ENCODE peak calls at places on chromosomes 12 and 14, in seven cellular contexts. N is choroid plexus epithelial cell, J is tibial artery, C is lower lobe of right lung, K is activated B cell treated with CpG ODN at 0.5 μM for 24 hours, Z is cardiac muscle cell, G is astrocyte of the spinal cord. F is an unnamed sample.
A peak's percentile ranks its signal among the peaks of the same experiment; 100 is the strongest.

GRCh38 chr14:76331328-76332011 is 44.5 kb upstream of the ESRRB start:
- DNase-seq in N (no peak), J (no peak), C (no peak), K (no peak), Z (no peak), G (no peak), F (no peak)

GRCh38 chr12:13112968-13113367 is 9.5 kb upstream of the GSG1 start:
- DNase-seq in N (no peak), J (no peak), C (no peak), K (no peak), Z (no peak), G (no peak), F (no peak)

GRCh38 chr12:55659486-55660385 is 23.0 kb downstream of the OR10P1 start:
- DNase-seq in N (peak; percentile 36), J (no peak), C (no peak), K (no peak), Z (peak; percentile 72), G (no peak), F (no peak)

GRCh38 chr12:31715283-31715825 is 13.5 kb downstream of the AMN1 start:
- DNase-seq in N (peak; percentile 66), J (no peak), C (no peak), K (no peak), Z (peak; percentile 88), G (peak; percentile 14), F (peak; percentile 58)

GRCh38 chr12:109705291-109705690 is 8.3 kb upstream of the FAM222A start:
- DNase-seq in N (no peak), J (no peak), C (no peak), K (no peak), Z (no peak), G (no peak), F (no peak)

GRCh38 chr12:84070311-84070710 is 842.3 kb downstream of the SLC6A15 start:
- DNase-seq in N (peak; percentile 91), J (peak; percentile 28), C (no peak), K (no peak), Z (peak; percentile 81), G (peak; percentile 47), F (no peak)

GRCh38 chr12:67069451-67070306 is 199.5 kb upstream of the CAND1 start:
- DNase-seq in N (no peak), J (no peak), C (peak; percentile 62), K (peak; percentile 18), Z (peak; percentile 8), G (peak; percentile 18), F (no peak)

GRCh38 chr12:106632797-106633450 is 50.1 kb downstream of the RFX4 start:
- DNase-seq in N (peak; percentile 14), J (no peak), C (no peak), K (no peak), Z (no peak), G (no peak), F (no peak)

GRCh38 chr12:131860472-131861260 is 32.5 kb downstream of the MMP17 start:
- DNase-seq in N (peak; percentile 77), J (peak; percentile 35), C (peak; percentile 82), K (no peak), Z (peak; percentile 76), G (peak; percentile 59), F (peak; percentile 94)

GRCh38 chr12:6360080-6360571 is 15.2 kb downstream of the SCNN1A start:
- DNase-seq in N (no peak), J (no peak), C (no peak), K (no peak), Z (no peak), G (no peak), F (no peak)

GRCh38 chr14:102105369-102105768 is 18.5 kb upstream of the HSP90AA1 start:
- DNase-seq in N (no peak), J (no peak), C (no peak), K (no peak), Z (no peak), G (no peak), F (no peak)

GRCh38 chr12:26855337-26856089 is 22.5 kb upstream of the ITPR2 start:
- DNase-seq in N (no peak), J (no peak), C (no peak), K (no peak), Z (no peak), G (no peak), F (no peak)

GRCh38 chr14:80764496-80764895 is 177.0 kb downstream of the CEP128 start:
- DNase-seq in N (peak; percentile 37), J (no peak), C (no peak), K (no peak), Z (no peak), G (peak; percentile 20), F (no peak)

GRCh38 chr12:48977290-48978281 is 536 bp upstream of the WNT1 start:
- DNase-seq in N (peak; percentile 38), J (no peak), C (peak; percentile 83), K (peak; percentile 79), Z (no peak), G (no peak), F (no peak)

DNA sequence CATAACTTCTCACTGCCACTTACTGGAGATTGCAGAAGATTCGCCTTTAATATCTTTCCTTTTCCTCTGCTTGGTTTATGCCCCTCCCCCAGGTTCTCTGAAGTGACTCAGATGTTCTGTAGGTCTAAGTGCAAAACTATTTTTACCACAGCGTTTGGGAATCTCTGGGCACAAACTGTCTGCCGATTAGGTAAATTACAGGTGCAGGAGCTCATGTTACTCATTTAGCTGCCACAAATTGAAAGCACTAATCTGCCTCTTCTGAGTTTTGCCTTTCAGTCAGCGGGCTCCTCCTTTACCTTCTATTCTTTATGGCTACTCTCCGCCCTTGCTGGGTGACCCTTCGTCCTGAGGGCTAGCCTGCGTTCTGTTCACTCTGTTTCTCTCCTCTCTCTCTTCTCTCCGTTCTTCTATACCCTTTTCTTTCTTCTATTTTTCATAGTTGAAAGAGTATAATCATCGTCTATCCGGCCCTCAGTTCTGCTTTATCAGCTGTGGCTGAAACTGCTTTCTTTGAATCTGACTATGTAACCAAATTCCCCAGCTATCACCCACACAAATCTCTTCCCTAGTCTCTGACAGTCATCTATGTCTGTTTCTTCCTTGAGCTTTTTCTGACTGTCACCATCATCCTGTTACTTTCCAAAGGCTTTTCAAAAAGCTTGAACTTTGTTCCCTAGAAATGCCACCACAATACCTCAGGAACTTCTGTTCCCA is 4.4 kb upstream of the MYF6 start:
- DNase-seq in N (peak; percentile 83), J (no peak), C (no peak), K (no peak), Z (peak; percentile 67), G (peak; percentile 76), F (no peak)
- TF ChIP-seq CTCF in N (no peak), J (no peak), C (no peak), K (no peak), Z (no peak), G (no peak), F (no peak)

GRCh38 chr14:94671870-94672444 is 59.8 kb downstream of the SERPINA3 start:
- DNase-seq in N (no peak), J (no peak), C (no peak), K (no peak), Z (no peak), G (peak; percentile 36), F (no peak)
- TF ChIP-seq CTCF in N (no peak), J (no peak), C (peak; percentile 13), K (no peak), Z (peak; percentile 39), G (peak; percentile 61), F (no peak)

GRCh38 chr12:115468087-115468510 is 784.1 kb upstream of the TBX3 start:
- DNase-seq in N (peak; percentile 59), J (no peak), C (no peak), K (no peak), Z (peak; percentile 17), G (no peak), F (no peak)
- TF ChIP-seq CTCF in N (peak; percentile 68), J (no peak), C (no peak), K (no peak), Z (peak; percentile 29), G (peak; percentile 39), F (no peak)

DNA sequence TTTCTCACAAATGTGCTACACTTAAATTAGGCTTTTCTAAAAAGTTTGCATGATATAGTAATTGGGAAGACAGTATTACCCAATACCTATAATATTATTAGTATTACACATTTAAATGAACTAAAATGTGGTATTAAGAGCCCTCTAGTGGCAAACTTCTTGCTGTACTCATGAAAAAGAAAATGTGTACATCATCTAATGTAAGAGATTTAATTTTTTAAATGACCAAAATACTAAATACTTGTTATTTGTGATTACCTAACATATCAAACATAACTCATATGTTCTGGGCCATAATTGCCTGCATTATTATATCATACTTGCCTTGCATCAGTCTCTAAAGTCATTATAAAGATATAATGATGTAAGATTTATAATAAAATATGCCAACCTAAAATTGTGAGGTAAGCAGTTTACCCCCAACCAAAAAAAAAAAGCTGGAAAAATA is 64.2 kb downstream of the DNAI7 start:
- DNase-seq in N (peak; percentile 72), J (no peak), C (no peak), K (no peak), Z (peak; percentile 59), G (peak; percentile 65), F (no peak)
- TF ChIP-seq CTCF in N (peak; percentile 53), J (peak; percentile 60), C (peak; percentile 73), K (no peak), Z (peak; percentile 57), G (peak; percentile 57), F (peak; percentile 85)

GRCh38 chr12:54463034-54463433 is 10.4 kb downstream of the GTSF1 start:
- DNase-seq in N (peak; percentile 97), J (peak; percentile 83), C (no peak), K (no peak), Z (peak; percentile 93), G (peak; percentile 29), F (peak; percentile 76)

GRCh38 chr12:54459355-54459754 is 14.0 kb downstream of the GTSF1 start:
- DNase-seq in N (peak; percentile 73), J (no peak), C (no peak), K (no peak), Z (no peak), G (no peak), F (no peak)

GRCh38 chr12:54455760-54456469 is 17.5 kb downstream of the GTSF1 start:
- DNase-seq in N (peak; percentile 24), J (no peak), C (no peak), K (no peak), Z (peak; percentile 12), G (no peak), F (no peak)

GRCh38 chr12:54463484-54463883 is 9.9 kb downstream of the GTSF1 start:
- DNase-seq in N (peak; percentile 71), J (no peak), C (no peak), K (no peak), Z (peak; percentile 36), G (no peak), F (no peak)

GRCh38 chr12:54460317-54460935 is 13.0 kb downstream of the GTSF1 start:
- DNase-seq in N (peak; percentile 16), J (no peak), C (no peak), K (no peak), Z (no peak), G (no peak), F (no peak)
- TF ChIP-seq CTCF in N (no peak), J (no peak), C (no peak), K (no peak), Z (no peak), G (no peak), F (no peak)